ENCODE peak calls at places on chromosomes 3 and 15, in eight cellular contexts. One of them, this sample, is unnamed.

GRCh38 chr15:45548753-45549520 is 26.4 kb upstream of the SLC30A4 start:
- DNase-seq in progenitor cell of endocrine pancreas: no peak
- DNase-seq in neural crest cell: no peak
- DNase-seq in pulmonary artery endothelial cell: no peak
- DNase-seq in mesenteric fat pad: no peak
- DNase-seq in aorta: no peak
- DNase-seq in astrocyte: no peak
- DNase-seq in fibroblast of pulmonary artery: no peak
- DNase-seq in this sample: no peak

GRCh38 chr3:147903037-147903436 is 493.9 kb downstream of the ZIC1 start:
- DNase-seq in aorta: no peak
- DNase-seq in mesenteric fat pad: no peak
- DNase-seq in pulmonary artery endothelial cell: no peak
- DNase-seq in progenitor cell of endocrine pancreas: no peak
- DNase-seq in neural crest cell: no peak
- DNase-seq in astrocyte: no peak
- DNase-seq in fibroblast of pulmonary artery: no peak
- DNase-seq in this sample: no peak

GRCh38 chr15:51888593-51889195 is 59.2 kb downstream of the TMOD3 start:
- DNase-seq in mesenteric fat pad: no peak
- DNase-seq in pulmonary artery endothelial cell: no peak
- DNase-seq in progenitor cell of endocrine pancreas: no peak
- DNase-seq in aorta: no peak
- DNase-seq in astrocyte: no peak
- DNase-seq in neural crest cell: no peak
- DNase-seq in fibroblast of pulmonary artery: peak; percentile 53
- DNase-seq in this sample: peak; percentile 39

GRCh38 chr15:82177291-82178010 is 85.1 kb downstream of the EFL1 start:
- DNase-seq in mesenteric fat pad: no peak
- DNase-seq in astrocyte: peak; percentile 91
- DNase-seq in pulmonary artery endothelial cell: no peak
- DNase-seq in neural crest cell: no peak
- DNase-seq in fibroblast of pulmonary artery: peak; percentile 35
- DNase-seq in progenitor cell of endocrine pancreas: no peak
- DNase-seq in aorta: no peak
- DNase-seq in this sample: peak; percentile 21

GRCh38 chr3:106004137-106004600 is 135.4 kb upstream of the CBLB start:
- DNase-seq in neural crest cell: no peak
- DNase-seq in pulmonary artery endothelial cell: peak; percentile 57
- DNase-seq in astrocyte: peak; percentile 90
- DNase-seq in fibroblast of pulmonary artery: peak; percentile 94
- DNase-seq in aorta: no peak
- DNase-seq in progenitor cell of endocrine pancreas: no peak
- DNase-seq in mesenteric fat pad: no peak
- DNase-seq in this sample: no peak

GRCh38 chr15:68149059-68149458 is 56.1 kb downstream of the CALML4 start:
- DNase-seq in mesenteric fat pad: no peak
- DNase-seq in fibroblast of pulmonary artery: peak; percentile 22
- DNase-seq in aorta: no peak
- DNase-seq in astrocyte: peak; percentile 70
- DNase-seq in progenitor cell of endocrine pancreas: no peak
- DNase-seq in pulmonary artery endothelial cell: no peak
- DNase-seq in neural crest cell: no peak
- DNase-seq in this sample: peak; percentile 49

GRCh38 chr3:24237971-24238767 is 256.5 kb downstream of the THRB start:
- DNase-seq in neural crest cell: peak; percentile 27
- DNase-seq in mesenteric fat pad: no peak
- DNase-seq in progenitor cell of endocrine pancreas: peak; percentile 26
- DNase-seq in aorta: no peak
- DNase-seq in pulmonary artery endothelial cell: peak; percentile 55
- DNase-seq in astrocyte: peak; percentile 96
- DNase-seq in fibroblast of pulmonary artery: peak; percentile 90
- DNase-seq in this sample: peak; percentile 96

GRCh38 chr3:88707837-88708236 is 399.6 kb upstream of the EPHA3 start:
- DNase-seq in astrocyte: no peak
- DNase-seq in pulmonary artery endothelial cell: no peak
- DNase-seq in neural crest cell: no peak
- DNase-seq in mesenteric fat pad: no peak
- DNase-seq in progenitor cell of endocrine pancreas: no peak
- DNase-seq in fibroblast of pulmonary artery: no peak
- DNase-seq in aorta: no peak
- DNase-seq in this sample: no peak

GRCh38 chr15:69450968-69451695 is 1.5 kb upstream of the RPLP1 start:
- DNase-seq in mesenteric fat pad: no peak
- DNase-seq in fibroblast of pulmonary artery: no peak
- DNase-seq in progenitor cell of endocrine pancreas: no peak
- DNase-seq in aorta: no peak
- DNase-seq in pulmonary artery endothelial cell: no peak
- DNase-seq in astrocyte: no peak
- DNase-seq in neural crest cell: no peak
- DNase-seq in this sample: peak; percentile 9